ENCODE peak calls at places on chromosome 19, in nine cellular contexts. One of them, this sample, is unnamed.
A peak's percentile ranks its signal among the peaks of the same experiment; 100 is the strongest.

GRCh38 chr19:3336680-3337523 is 29.5 kb upstream of the NFIC start:
- DNase-seq in heart left ventricle: peak; percentile 85
- DNase-seq in astrocyte of the cerebellum: no peak
- DNase-seq in breast epithelium: peak; percentile 97
- DNase-seq in fibroblast of villous mesenchyme: peak; percentile 94
- DNase-seq in IMR-90: peak; percentile 48
- DNase-seq in pancreas: peak; percentile 96
- DNase-seq in lower lobe of right lung: peak; percentile 95
- DNase-seq in AG04449: no peak
- DNase-seq in this sample: peak; percentile 60

GRCh38 chr19:11041966-11042627 is 47.2 kb upstream of the LDLR start:
- DNase-seq in breast epithelium: peak; percentile 67
- DNase-seq in heart left ventricle: no peak
- DNase-seq in AG04449: no peak
- DNase-seq in lower lobe of right lung: peak; percentile 91
- DNase-seq in pancreas: peak; percentile 71
- DNase-seq in astrocyte of the cerebellum: no peak
- DNase-seq in fibroblast of villous mesenchyme: no peak
- DNase-seq in IMR-90: no peak
- DNase-seq in this sample: no peak

GRCh38 chr19:41298327-41298964 is 11.5 kb upstream of the CCDC97 start:
- DNase-seq in AG04449: peak; percentile 37
- DNase-seq in astrocyte of the cerebellum: peak; percentile 82
- DNase-seq in breast epithelium: peak; percentile 80
- DNase-seq in fibroblast of villous mesenchyme: peak; percentile 92
- DNase-seq in IMR-90: peak; percentile 82
- DNase-seq in heart left ventricle: peak; percentile 85
- DNase-seq in pancreas: peak; percentile 71
- DNase-seq in lower lobe of right lung: peak; percentile 91
- DNase-seq in this sample: peak; percentile 91

GRCh38 chr19:10566658-10567410 is 1.0 kb upstream of the KRI1 start:
- DNase-seq in breast epithelium: no peak
- DNase-seq in AG04449: no peak
- DNase-seq in heart left ventricle: no peak
- DNase-seq in pancreas: no peak
- DNase-seq in IMR-90: no peak
- DNase-seq in lower lobe of right lung: no peak
- DNase-seq in astrocyte of the cerebellum: no peak
- DNase-seq in fibroblast of villous mesenchyme: no peak
- DNase-seq in this sample: no peak

GRCh38 chr19:31515931-31516330 is 166.7 kb upstream of the TSHZ3 start:
- DNase-seq in astrocyte of the cerebellum: no peak
- DNase-seq in pancreas: no peak
- DNase-seq in AG04449: no peak
- DNase-seq in heart left ventricle: no peak
- DNase-seq in IMR-90: no peak
- DNase-seq in breast epithelium: no peak
- DNase-seq in lower lobe of right lung: no peak
- DNase-seq in fibroblast of villous mesenchyme: peak; percentile 68
- DNase-seq in this sample: peak; percentile 23

GRCh38 chr19:32651729-32652140 is 23.2 kb downstream of the ANKRD27 start:
- DNase-seq in AG04449: no peak
- DNase-seq in lower lobe of right lung: no peak
- DNase-seq in astrocyte of the cerebellum: peak; percentile 16
- DNase-seq in breast epithelium: no peak
- DNase-seq in IMR-90: peak; percentile 11
- DNase-seq in pancreas: no peak
- DNase-seq in fibroblast of villous mesenchyme: peak; percentile 13
- DNase-seq in heart left ventricle: peak; percentile 40
- DNase-seq in this sample: peak; percentile 65

GRCh38 chr19:16327911-16328823 is 3.5 kb downstream of the KLF2 start:
- DNase-seq in heart left ventricle: peak; percentile 76
- DNase-seq in lower lobe of right lung: peak; percentile 92
- DNase-seq in pancreas: no peak
- DNase-seq in IMR-90: peak; percentile 86
- DNase-seq in breast epithelium: peak; percentile 62
- DNase-seq in AG04449: no peak
- DNase-seq in fibroblast of villous mesenchyme: peak; percentile 98
- DNase-seq in astrocyte of the cerebellum: no peak
- DNase-seq in this sample: peak; percentile 92

GRCh38 chr19:18726846-18727245 is 43.4 kb downstream of the CRTC1 start:
- DNase-seq in breast epithelium: no peak
- DNase-seq in fibroblast of villous mesenchyme: no peak
- DNase-seq in lower lobe of right lung: no peak
- DNase-seq in IMR-90: no peak
- DNase-seq in pancreas: no peak
- DNase-seq in AG04449: no peak
- DNase-seq in heart left ventricle: no peak
- DNase-seq in astrocyte of the cerebellum: no peak
- DNase-seq in this sample: no peak

GRCh38 chr19:11261431-11261901 is 858 bp downstream of the DOCK6 start:
- DNase-seq in fibroblast of villous mesenchyme: no peak
- DNase-seq in astrocyte of the cerebellum: no peak
- DNase-seq in pancreas: no peak
- DNase-seq in IMR-90: no peak
- DNase-seq in AG04449: no peak
- DNase-seq in lower lobe of right lung: no peak
- DNase-seq in breast epithelium: no peak
- DNase-seq in heart left ventricle: peak; percentile 53
- DNase-seq in this sample: no peak

GRCh38 chr19:50478901-50479715 is 2.5 kb upstream of the GARIN5A start:
- DNase-seq in heart left ventricle: no peak
- DNase-seq in fibroblast of villous mesenchyme: peak; percentile 42
- DNase-seq in IMR-90: peak; percentile 44
- DNase-seq in pancreas: peak; percentile 43
- DNase-seq in AG04449: no peak
- DNase-seq in breast epithelium: no peak
- DNase-seq in lower lobe of right lung: no peak
- DNase-seq in astrocyte of the cerebellum: no peak
- DNase-seq in this sample: peak; percentile 63

GRCh38 chr19:29687244-29687896 is 22.1 kb downstream of the PLEKHF1 start:
- DNase-seq in astrocyte of the cerebellum: peak; percentile 97
- DNase-seq in fibroblast of villous mesenchyme: peak; percentile 95
- DNase-seq in IMR-90: peak; percentile 98
- DNase-seq in heart left ventricle: no peak
- DNase-seq in AG04449: peak; percentile 75
- DNase-seq in pancreas: no peak
- DNase-seq in breast epithelium: no peak
- DNase-seq in lower lobe of right lung: no peak
- DNase-seq in this sample: peak; percentile 99
- H3K4me3 ChIP-seq in astrocyte of the cerebellum: peak overlapping the region; percentile 28
- H3K4me3 ChIP-seq in fibroblast of villous mesenchyme: peak overlapping the region; percentile 38
- H3K4me3 ChIP-seq in IMR-90: peak overlapping the region; percentile 38
- H3K4me3 ChIP-seq in heart left ventricle: no peak overlapping the region
- H3K4me3 ChIP-seq in AG04449: peak overlapping the region; percentile 13
- H3K4me3 ChIP-seq in pancreas: no peak overlapping the region
- H3K4me3 ChIP-seq in breast epithelium: peak overlapping the region; percentile 35
- H3K4me3 ChIP-seq in lower lobe of right lung: no peak overlapping the region
- H3K4me3 ChIP-seq in this sample: peak overlapping the region; percentile 46

GRCh38 chr19:38044267-38045111 is 137.5 kb downstream of the SIPA1L3 start:
- DNase-seq in lower lobe of right lung: no peak
- DNase-seq in pancreas: no peak
- DNase-seq in breast epithelium: no peak
- DNase-seq in astrocyte of the cerebellum: no peak
- DNase-seq in fibroblast of villous mesenchyme: no peak
- DNase-seq in AG04449: no peak
- DNase-seq in heart left ventricle: no peak
- DNase-seq in IMR-90: peak; percentile 68
- DNase-seq in this sample: peak; percentile 57
- TF ChIP-seq CTCF in lower lobe of right lung: no peak
- TF ChIP-seq CTCF in pancreas: no peak
- TF ChIP-seq CTCF in breast epithelium: no peak
- TF ChIP-seq CTCF in astrocyte of the cerebellum: no peak
- TF ChIP-seq CTCF in fibroblast of villous mesenchyme: no peak
- TF ChIP-seq CTCF in AG04449: no peak
- TF ChIP-seq CTCF in heart left ventricle: no peak
- TF ChIP-seq CTCF in IMR-90: peak; percentile 55
- TF ChIP-seq CTCF in this sample: peak; percentile 34

GRCh38 chr19:13012390-13012689 is 17.1 kb downstream of the NFIX start:
- DNase-seq in AG04449: no peak
- DNase-seq in lower lobe of right lung: no peak
- DNase-seq in fibroblast of villous mesenchyme: no peak
- DNase-seq in breast epithelium: no peak
- DNase-seq in IMR-90: no peak
- DNase-seq in pancreas: no peak
- DNase-seq in astrocyte of the cerebellum: no peak
- DNase-seq in heart left ventricle: no peak
- DNase-seq in this sample: no peak

GRCh38 chr19:13014921-13015280 is 19.6 kb downstream of the NFIX start:
- DNase-seq in fibroblast of villous mesenchyme: no peak
- DNase-seq in breast epithelium: no peak
- DNase-seq in AG04449: no peak
- DNase-seq in IMR-90: no peak
- DNase-seq in astrocyte of the cerebellum: no peak
- DNase-seq in lower lobe of right lung: no peak
- DNase-seq in heart left ventricle: no peak
- DNase-seq in pancreas: no peak
- DNase-seq in this sample: no peak

GRCh38 chr19:13014101-13014920 is 19.0 kb downstream of the NFIX start:
- DNase-seq in breast epithelium: no peak
- DNase-seq in astrocyte of the cerebellum: no peak
- DNase-seq in IMR-90: no peak
- DNase-seq in lower lobe of right lung: no peak
- DNase-seq in heart left ventricle: no peak
- DNase-seq in pancreas: no peak
- DNase-seq in AG04449: no peak
- DNase-seq in fibroblast of villous mesenchyme: peak; percentile 57
- DNase-seq in this sample: no peak

GRCh38 chr19:13012690-13013608 is 17.7 kb downstream of the NFIX start:
- DNase-seq in lower lobe of right lung: no peak
- DNase-seq in AG04449: no peak
- DNase-seq in heart left ventricle: no peak
- DNase-seq in astrocyte of the cerebellum: no peak
- DNase-seq in pancreas: no peak
- DNase-seq in IMR-90: peak; percentile 63
- DNase-seq in fibroblast of villous mesenchyme: peak; percentile 92
- DNase-seq in breast epithelium: no peak
- DNase-seq in this sample: peak; percentile 37

DNA sequence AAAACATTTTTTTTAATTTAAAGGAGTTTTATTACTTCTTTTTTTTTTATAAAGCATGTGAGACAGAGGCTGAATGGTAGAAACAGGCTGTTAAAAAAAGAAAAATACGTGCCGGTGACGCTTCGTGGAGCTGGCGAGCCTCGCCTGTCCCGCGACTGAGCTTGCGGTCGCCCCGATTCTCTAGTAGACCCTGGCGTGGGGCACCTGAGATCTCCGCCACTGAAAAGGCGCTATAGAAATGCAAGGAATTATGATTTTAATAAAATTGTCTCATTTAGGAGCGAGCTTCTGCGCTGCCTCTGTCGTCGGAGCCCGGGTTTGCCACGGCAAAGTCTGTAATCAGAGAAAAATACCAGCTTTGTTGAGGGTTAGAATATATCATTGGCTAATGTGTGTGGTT is 18.4 kb downstream of the NFIX start:
- DNase-seq in pancreas: no peak
- DNase-seq in fibroblast of villous mesenchyme: no peak
- DNase-seq in lower lobe of right lung: no peak
- DNase-seq in breast epithelium: no peak
- DNase-seq in IMR-90: no peak
- DNase-seq in AG04449: no peak
- DNase-seq in astrocyte of the cerebellum: no peak
- DNase-seq in heart left ventricle: no peak
- DNase-seq in this sample: no peak
- H3K4me3 ChIP-seq in pancreas: no peak overlapping the region
- H3K4me3 ChIP-seq in fibroblast of villous mesenchyme: peak overlapping the region; percentile 53
- H3K4me3 ChIP-seq in lower lobe of right lung: peak overlapping the region; percentile 49
- H3K4me3 ChIP-seq in breast epithelium: peak overlapping the region; percentile 45
- H3K4me3 ChIP-seq in IMR-90: no peak overlapping the region
- H3K4me3 ChIP-seq in AG04449: no peak overlapping the region
- H3K4me3 ChIP-seq in astrocyte of the cerebellum: peak overlapping the region; percentile 36
- H3K4me3 ChIP-seq in heart left ventricle: no peak overlapping the region
- H3K4me3 ChIP-seq in this sample: no peak overlapping the region

DNA sequence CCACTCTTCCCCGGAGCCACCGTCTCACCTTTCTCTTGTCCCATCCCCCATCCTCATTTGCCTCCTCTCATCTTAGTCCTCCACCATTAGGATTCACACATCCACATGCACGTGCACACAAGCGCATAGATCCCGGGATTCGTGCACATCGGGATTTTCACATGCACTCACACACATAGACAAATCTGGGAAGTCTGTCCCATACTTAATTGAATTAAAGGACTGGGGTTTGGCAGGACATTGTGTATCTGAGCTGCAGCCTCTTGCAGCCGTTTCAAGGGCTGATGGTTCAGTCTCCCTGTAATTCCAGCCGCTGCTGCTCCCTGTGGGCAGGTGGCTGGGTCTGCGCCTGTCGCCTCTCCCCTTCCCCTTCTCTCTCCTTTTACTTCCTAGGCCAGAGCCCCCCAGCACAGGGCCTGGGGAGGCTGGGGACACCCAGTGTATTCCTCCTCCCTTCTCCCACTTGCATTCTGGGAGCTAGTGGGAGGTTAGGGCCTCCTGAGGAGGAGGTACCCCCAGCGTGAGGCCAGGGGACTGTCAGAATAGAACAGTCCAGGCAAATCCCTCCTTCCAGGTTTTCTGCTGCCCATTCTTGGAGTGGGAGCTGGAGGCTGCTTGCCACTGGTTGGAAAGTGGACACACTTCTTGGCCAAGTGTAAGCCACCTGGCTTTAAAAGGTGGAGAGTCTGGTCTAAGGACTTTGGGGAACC is 43.6 kb downstream of the LYL1 start:
- DNase-seq in fibroblast of villous mesenchyme: no peak
- DNase-seq in pancreas: no peak
- DNase-seq in AG04449: no peak
- DNase-seq in lower lobe of right lung: peak; percentile 32
- DNase-seq in IMR-90: no peak
- DNase-seq in astrocyte of the cerebellum: no peak
- DNase-seq in heart left ventricle: no peak
- DNase-seq in breast epithelium: no peak
- DNase-seq in this sample: no peak
- TF ChIP-seq CTCF in fibroblast of villous mesenchyme: no peak
- TF ChIP-seq CTCF in pancreas: no peak
- TF ChIP-seq CTCF in AG04449: peak; percentile 4
- TF ChIP-seq CTCF in lower lobe of right lung: no peak
- TF ChIP-seq CTCF in IMR-90: no peak
- TF ChIP-seq CTCF in astrocyte of the cerebellum: peak; percentile 21
- TF ChIP-seq CTCF in heart left ventricle: no peak
- TF ChIP-seq CTCF in breast epithelium: no peak
- TF ChIP-seq CTCF in this sample: peak; percentile 14

GRCh38 chr19:485122-485521 is 11.2 kb upstream of the MADCAM1 start:
- DNase-seq in IMR-90: no peak
- DNase-seq in AG04449: no peak
- DNase-seq in pancreas: no peak
- DNase-seq in heart left ventricle: no peak
- DNase-seq in astrocyte of the cerebellum: no peak
- DNase-seq in fibroblast of villous mesenchyme: no peak
- DNase-seq in lower lobe of right lung: no peak
- DNase-seq in breast epithelium: no peak
- DNase-seq in this sample: no peak
- H3K4me3 ChIP-seq in IMR-90: no peak overlapping the region
- H3K4me3 ChIP-seq in AG04449: no peak overlapping the region
- H3K4me3 ChIP-seq in pancreas: no peak overlapping the region
- H3K4me3 ChIP-seq in heart left ventricle: no peak overlapping the region
- H3K4me3 ChIP-seq in astrocyte of the cerebellum: no peak overlapping the region
- H3K4me3 ChIP-seq in fibroblast of villous mesenchyme: no peak overlapping the region
- H3K4me3 ChIP-seq in lower lobe of right lung: no peak overlapping the region
- H3K4me3 ChIP-seq in breast epithelium: no peak overlapping the region
- H3K4me3 ChIP-seq in this sample: no peak overlapping the region

This sample was measured in choroid plexus epithelial cell.